ENCODE peak calls at places on chromosomes 4 and X, in ten cellular contexts. C is T-helper 9 cell; E is stimulated activated CD4-positive, alpha-beta T cell treated with anti-CD3 and anti-CD28 coated beads, Interleukin-15, amount 100 ng/mL, for 1 hour; Q is COR-L47; Y is CD8-positive, alpha-beta memory T cell; R is NCI-H1092; I is keratinocyte; Z is activated T-helper 1 cell treated with anti-CD3 and anti-CD28 coated beads, Interleukin-2, amount 50 U/mL, for 16 hours; L is T1000; K is EH. J is an unnamed sample.

GRCh38 chr4:5574386-5574785 is 134.0 kb downstream of the EVC2 start:
- DNase-seq in R (no peak), E (no peak), K (no peak), Y (no peak), Q (no peak), L (no peak), Z (no peak), C (no peak), I (no peak), J (no peak)

GRCh38 chr4:11739992-11740391 is 311.3 kb upstream of the HS3ST1 start:
- DNase-seq in K (peak), L (no peak), Z (no peak), Q (no peak), E (no peak), I (no peak), Y (no peak), C (no peak), R (no peak), J (no peak)

GRCh38 chrX:37423864-37424569 is 74.9 kb downstream of the PRRG1 start:
- DNase-seq in Z (no peak), L (no peak), C (no peak), K (peak), Q (no peak), Y (no peak), I (no peak), E (no peak), R (no peak), J (no peak)

GRCh38 chr4:51851090-51851936 is 8.4 kb downstream of the DCUN1D4 start:
- DNase-seq in Y (no peak), I (no peak), Q (no peak), L (no peak), Z (no peak), K (no peak), R (no peak), C (no peak), E (no peak), J (no peak)

GRCh38 chr4:41137879-41138278 is 76.5 kb downstream of the APBB2 start:
- DNase-seq in E (no peak), R (no peak), L (no peak), Z (no peak), K (no peak), C (no peak), Y (no peak), I (no peak), Q (no peak), J (no peak)

GRCh38 chr4:98611649-98612317 is 46.6 kb downstream of the TSPAN5 start:
- DNase-seq in R (no peak), K (no peak), C (no peak), L (no peak), Z (no peak), Q (no peak), E (no peak), I (no peak), Y (no peak), J (no peak)

GRCh38 chr4:12486995-12487394 is 997.1 kb downstream of the RAB28 start:
- DNase-seq in E (no peak), K (no peak), Y (no peak), L (peak), I (no peak), Z (no peak), C (no peak), Q (no peak), R (no peak), J (no peak)

GRCh38 chr4:7876096-7876993 is 63.3 kb downstream of the AFAP1 start:
- DNase-seq in Q (no peak), Y (no peak), Z (peak), C (peak), E (peak), L (no peak), R (no peak), I (no peak), K (peak), J (no peak)

GRCh38 chr4:185811509-185812364 is at the start of gene SORBS2:
- DNase-seq in L (no peak), R (peak), I (no peak), E (no peak), Z (no peak), K (peak), Q (peak), C (no peak), Y (no peak), J (no peak)

GRCh38 chr4:183797445-183798248 is 107.5 kb upstream of the STOX2 start:
- DNase-seq in Y (no peak), I (no peak), Z (no peak), C (no peak), K (peak), E (no peak), L (peak), Q (peak), R (no peak), J (peak)

GRCh38 chrX:38859602-38860001 is 58.3 kb downstream of the MID1IP1 start:
- DNase-seq in C (no peak), L (no peak), I (no peak), Q (no peak), R (no peak), K (peak), Y (no peak), Z (no peak), E (no peak), J (no peak)

GRCh38 chr4:156193116-156193515 is 239.4 kb upstream of the CTSO start:
- DNase-seq in Q (no peak), Z (no peak), K (peak), I (no peak), L (no peak), C (no peak), Y (no peak), R (no peak), E (no peak), J (no peak)

GRCh38 chrX:7351946-7352345 is 204.0 kb upstream of the PUDP start:
- DNase-seq in R (no peak), L (no peak), C (no peak), Z (no peak), K (peak), I (no peak), Q (no peak), Y (no peak), E (no peak), J (no peak)

GRCh38 chr4:139934336-139934735 is 219.6 kb downstream of the MAML3 start:
- DNase-seq in K (peak), E (no peak), I (no peak), L (no peak), C (no peak), Z (no peak), Q (peak), R (peak), Y (no peak), J (no peak)

GRCh38 chr4:105329081-105329480 is 144.8 kb downstream of the PPA2 start:
- DNase-seq in L (no peak), I (no peak), K (no peak), R (no peak), Q (no peak), C (no peak), Y (no peak), E (no peak), Z (no peak), J (no peak)

GRCh38 chrX:107602694-107603239 is 25.5 kb upstream of the PRPS1 start:
- DNase-seq in R (no peak), Y (no peak), Q (no peak), I (no peak), C (no peak), E (no peak), Z (no peak), L (no peak), K (no peak), J (no peak)

GRCh38 chr4:41360911-41361830 is 104.4 kb downstream of the UCHL1 start:
- DNase-seq in I (no peak), C (no peak), Y (no peak), Z (no peak), R (peak), Q (peak), K (peak), E (no peak), L (peak), J (no peak)

GRCh38 chr4:112897548-112897947 is 151.9 kb upstream of the ANK2 start:
- DNase-seq in Q (no peak), Z (no peak), C (no peak), L (no peak), K (no peak), R (no peak), Y (no peak), I (no peak), E (no peak), J (no peak)

GRCh38 chr4:66929748-66930147 is 615.6 kb downstream of the CENPC start:
- DNase-seq in C (no peak), I (no peak), Q (peak), E (no peak), Y (no peak), K (no peak), R (peak), Z (no peak), L (no peak), J (no peak)

GRCh38 chr4:127782025-127782274 is 172 bp upstream of the HSPA4L start:
- DNase-seq in R (peak), Z (no peak), L (peak), E (no peak), Y (no peak), Q (peak), I (no peak), K (peak), C (no peak), J (no peak)

GRCh38 chrX:39772057-39772832 is 325.5 kb downstream of the BCOR start:
- DNase-seq in L (peak), Z (peak), K (no peak), R (no peak), I (no peak), Q (no peak), Y (peak), E (peak), C (peak), J (peak)

GRCh38 chr4:4524364-4524763 is 17.5 kb downstream of the STX18 start:
- DNase-seq in I (no peak), L (no peak), K (peak), C (peak), Q (no peak), Y (peak), E (no peak), Z (no peak), R (no peak), J (no peak)

GRCh38 chr4:151246742-151247141 is 30.2 kb upstream of the PRSS48 start:
- DNase-seq in K (no peak), Z (no peak), R (no peak), Q (no peak), I (no peak), L (no peak), C (no peak), E (no peak), Y (no peak), J (no peak)

GRCh38 chr4:114980932-114981693 is 132.3 kb downstream of the NDST4 start:
- DNase-seq in E (no peak), Q (no peak), L (no peak), I (no peak), R (no peak), Y (no peak), C (no peak), Z (no peak), K (no peak), J (no peak)

GRCh38 chrX:10416424-10416823 is 204.0 kb downstream of the MID1 start:
- DNase-seq in Q (no peak), E (no peak), I (no peak), Z (no peak), K (no peak), Y (no peak), C (no peak), L (no peak), R (no peak), J (no peak)

GRCh38 chr4:87052615-87053014 is 117.8 kb downstream of the AFF1 start:
- DNase-seq in Z (no peak), E (no peak), Y (no peak), L (no peak), Q (no peak), I (no peak), C (no peak), K (no peak), R (no peak), J (no peak)

GRCh38 chr4:127045872-127046271 is 586.9 kb upstream of the INTU start:
- DNase-seq in L (no peak), I (no peak), R (no peak), Q (peak), E (no peak), Y (no peak), K (no peak), C (no peak), Z (no peak), J (no peak)

GRCh38 chr4:119508281-119508680 is 120.3 kb downstream of the PDE5A start:
- DNase-seq in L (no peak), Z (no peak), K (no peak), I (no peak), R (no peak), Q (no peak), E (no peak), Y (no peak), C (no peak), J (no peak)

GRCh38 chrX:69177511-69178162 is 12.4 kb upstream of the PJA1 start:
- DNase-seq in C (no peak), R (no peak), Z (no peak), E (no peak), Q (no peak), Y (no peak), I (no peak), L (no peak), K (no peak), J (no peak)

GRCh38 chr4:133498149-133498548 is 349.1 kb downstream of the PCDH10 start:
- DNase-seq in R (no peak), Y (no peak), Q (no peak), L (no peak), Z (no peak), C (no peak), K (peak), E (no peak), I (no peak), J (no peak)

GRCh38 chrX:154321152-154321551 is 25.6 kb downstream of the TKTL1 start:
- DNase-seq in Y (no peak), Q (no peak), E (no peak), I (no peak), K (no peak), R (no peak), Z (no peak), C (no peak), L (no peak), J (no peak)

GRCh38 chr4:182555997-182556418 is 312.8 kb downstream of the TENM3 start:
- DNase-seq in C (no peak), I (peak), K (peak), Q (peak), L (no peak), Z (no peak), R (peak), Y (no peak), E (no peak), J (no peak)

GRCh38 chrX:74187211-74187610 is 116.8 kb upstream of the ZCCHC13 start:
- DNase-seq in L (no peak), Q (no peak), Y (no peak), C (no peak), Z (no peak), E (no peak), I (no peak), K (peak), R (no peak), J (no peak)

GRCh38 chr4:169229571-169230028 is 41.2 kb downstream of the SH3RF1 start:
- DNase-seq in Z (no peak), Y (no peak), K (peak), E (no peak), L (peak), R (no peak), Q (peak), I (no peak), C (no peak), J (no peak)

GRCh38 chrX:86021652-86022289 is 25.6 kb downstream of the CHM start:
- DNase-seq in K (no peak), E (no peak), Y (no peak), R (no peak), L (no peak), I (no peak), Q (no peak), Z (no peak), C (no peak), J (no peak)

GRCh38 chr4:47340914-47341313 is 122.6 kb downstream of the COMMD8 start:
- DNase-seq in E (no peak), Q (no peak), L (no peak), K (no peak), Z (no peak), R (no peak), Y (no peak), I (no peak), C (no peak), J (no peak)

GRCh38 chr4:45946699-45947098 is 177.2 kb downstream of the GABRG1 start:
- DNase-seq in L (no peak), C (no peak), R (no peak), Q (no peak), I (no peak), K (no peak), E (no peak), Y (no peak), Z (no peak), J (no peak)

GRCh38 chr4:151644625-151645024 is 116.2 kb downstream of the GATB start:
- DNase-seq in L (no peak), Y (no peak), K (peak), Q (peak), E (no peak), Z (no peak), C (no peak), I (no peak), R (peak), J (no peak)

GRCh38 chr4:109947457-109947856 is 34.8 kb downstream of the EGF start:
- DNase-seq in E (no peak), I (peak), C (no peak), Z (no peak), Q (no peak), R (no peak), L (no peak), K (peak), Y (no peak), J (no peak)

J was measured in activated gamma-delta T cell.